ENCODE peak calls at places on chromosomes 4 and X, in seven cellular contexts. E is hepatocyte, Q is OCI-LY7, I is A549, J is mammary epithelial cell, A is SK-N-SH, O is mesenchymal stem cell. K is an unnamed sample.
A peak's percentile ranks its signal among the peaks of the same experiment; 100 is the strongest.

GRCh38 chrX:17689971-17690409 is 47.3 kb upstream of the SCML1 start:
- DNase-seq in E (peak; percentile 73), Q (peak; percentile 36), I (peak; percentile 35), J (peak; percentile 49), A (peak; percentile 61), O (peak; percentile 43), K (peak; percentile 59)

GRCh38 chrX:57596109-57596870 is 4.5 kb downstream of the ZXDB start:
- DNase-seq in E (no peak), Q (no peak), I (no peak), J (no peak), A (peak; percentile 40), O (peak; percentile 16), K (peak; percentile 54)

GRCh38 chrX:154444001-154444754 is at the start of gene FAM50A:
- DNase-seq in E (peak; percentile 89), Q (peak; percentile 62), I (peak; percentile 79), J (no peak), A (peak; percentile 92), O (peak; percentile 65), K (peak; percentile 99)

GRCh38 chrX:155235891-155236290 is 19.6 kb downstream of the VBP1 start:
- DNase-seq in E (no peak), Q (no peak), I (no peak), J (peak; percentile 4), A (no peak), O (peak; percentile 1), K (no peak)

GRCh38 chr4:146472404-146472803 is 49.3 kb downstream of the SLC10A7 start:
- DNase-seq in E (no peak), Q (no peak), I (no peak), J (no peak), A (peak; percentile 42), O (no peak), K (no peak)

GRCh38 chrX:136778020-136778419 is 2.7 kb downstream of the ARHGEF6 start:
- DNase-seq in E (no peak), Q (no peak), I (no peak), J (no peak), A (no peak), O (no peak), K (no peak)

GRCh38 chr4:6395466-6396228 is 76.8 kb downstream of the PPP2R2C start:
- DNase-seq in E (no peak), Q (no peak), I (no peak), J (no peak), A (no peak), O (no peak), K (no peak)

GRCh38 chr4:125590158-125590557 is 275.4 kb downstream of the FAT4 start:
- DNase-seq in E (peak; percentile 28), Q (no peak), I (no peak), J (no peak), A (no peak), O (no peak), K (no peak)

GRCh38 chrX:54885740-54886139 is 34.9 kb upstream of the TRO start:
- DNase-seq in E (no peak), Q (no peak), I (no peak), J (no peak), A (no peak), O (no peak), K (no peak)

GRCh38 chr4:41177016-41177415 is 37.3 kb downstream of the APBB2 start:
- DNase-seq in E (peak; percentile 45), Q (no peak), I (no peak), J (peak; percentile 72), A (no peak), O (peak; percentile 81), K (no peak)

DNA sequence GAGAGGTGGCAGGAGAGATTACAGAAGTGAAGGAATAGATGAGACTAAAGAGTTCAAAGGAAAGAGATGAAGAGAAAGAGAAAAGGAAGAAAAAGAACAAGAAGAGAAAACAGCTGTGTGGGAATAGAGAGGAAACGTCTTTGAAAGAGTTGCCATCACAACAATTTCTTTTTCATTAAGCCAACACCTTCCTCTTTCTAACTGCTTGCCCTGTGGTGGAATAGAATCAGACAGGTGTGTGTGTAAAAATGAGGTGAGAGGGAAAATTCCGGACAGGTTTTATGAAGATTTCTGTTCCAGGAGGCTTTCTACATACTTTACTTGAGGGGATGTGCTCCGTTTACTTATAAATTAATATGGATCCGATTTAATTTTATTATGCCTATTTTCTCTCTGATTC is 28.8 kb downstream of the DTHD1 start:
- DNase-seq in E (no peak), Q (no peak), I (no peak), J (no peak), A (no peak), O (no peak), K (no peak)
- H3K4me2 ChIP-seq in E (no peak overlapping the region), Q (no peak overlapping the region), I (no peak overlapping the region), J (no peak overlapping the region), A (no peak overlapping the region), O (no peak overlapping the region), K (no peak overlapping the region)

DNA sequence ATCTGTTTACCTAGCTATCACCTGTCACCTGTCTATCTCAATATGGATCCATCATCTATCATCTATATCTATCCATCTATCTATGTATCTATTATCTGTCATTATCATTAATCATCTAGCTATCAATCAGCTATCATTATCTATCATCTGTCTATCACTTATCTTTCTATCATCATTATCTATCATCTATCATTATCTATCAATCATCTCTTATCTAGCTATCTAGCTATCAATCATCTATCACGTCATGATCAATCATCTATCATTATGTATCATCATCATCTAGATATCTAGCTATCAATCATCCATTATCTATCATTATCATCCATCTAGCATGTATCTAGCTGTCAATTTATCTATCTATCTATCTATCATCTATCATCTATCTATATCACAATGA is 7.9 kb downstream of the ARSD start:
- DNase-seq in E (no peak), Q (no peak), I (no peak), J (no peak), A (no peak), O (no peak), K (no peak)
- H3K4me2 ChIP-seq in E (no peak overlapping the region), Q (no peak overlapping the region), I (no peak overlapping the region), J (no peak overlapping the region), A (no peak overlapping the region), O (no peak overlapping the region), K (no peak overlapping the region)

DNA sequence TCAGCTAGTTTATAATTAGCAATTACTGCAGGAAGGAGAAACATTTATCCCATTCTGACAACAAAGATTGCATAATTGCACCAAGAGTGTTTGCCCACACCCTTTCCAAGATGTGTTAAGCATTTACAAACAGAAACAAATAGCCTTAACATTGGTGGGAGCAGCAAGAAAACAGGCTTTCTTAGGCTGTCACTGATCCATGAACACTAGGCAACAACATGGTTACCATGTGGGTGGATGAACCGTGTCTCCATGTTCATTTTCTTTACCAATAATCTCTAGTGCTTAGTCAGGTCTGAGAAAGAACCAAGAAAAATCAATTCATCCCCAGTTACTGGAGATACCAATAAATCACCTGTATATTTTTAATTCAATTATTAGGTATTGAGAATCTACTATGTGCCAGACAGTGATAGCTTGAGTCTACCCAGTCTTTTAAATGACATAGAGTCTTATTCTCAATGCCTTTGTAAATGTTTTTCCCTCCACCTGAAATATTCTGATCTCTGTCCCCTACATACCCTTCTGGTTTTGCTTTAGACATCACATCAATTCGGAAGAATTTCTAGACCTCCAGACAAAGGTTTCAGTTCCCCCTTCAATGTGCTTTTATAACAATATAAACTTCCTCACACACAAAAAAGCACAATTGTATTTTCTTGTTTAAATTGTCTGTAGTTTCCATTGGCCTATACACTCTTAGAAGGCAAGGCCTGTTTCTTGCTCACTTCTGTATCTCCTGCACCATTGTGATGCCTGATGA is 286.6 kb downstream of the PPP1R2C start:
- DNase-seq in E (no peak), Q (peak; percentile 61), I (no peak), J (no peak), A (no peak), O (no peak), K (no peak)
- H3K4me2 ChIP-seq in E (no peak overlapping the region), Q (peak overlapping the region; percentile 29), I (no peak overlapping the region), J (no peak overlapping the region), A (no peak overlapping the region), O (no peak overlapping the region), K (no peak overlapping the region)

GRCh38 chrX:47523297-47523696 is 37.7 kb upstream of the ARAF start:
- DNase-seq in E (peak; percentile 83), Q (peak; percentile 78), I (peak; percentile 64), J (peak; percentile 36), A (peak; percentile 91), O (peak; percentile 71), K (peak; percentile 95)

GRCh38 chrX:47529548-47529947 is 31.5 kb upstream of the ARAF start:
- DNase-seq in E (no peak), Q (no peak), I (no peak), J (no peak), A (no peak), O (no peak), K (no peak)

GRCh38 chrX:47518105-47518504 is 35.1 kb upstream of the ZNF41 start:
- DNase-seq in E (no peak), Q (no peak), I (no peak), J (no peak), A (no peak), O (peak; percentile 7), K (no peak)

DNA sequence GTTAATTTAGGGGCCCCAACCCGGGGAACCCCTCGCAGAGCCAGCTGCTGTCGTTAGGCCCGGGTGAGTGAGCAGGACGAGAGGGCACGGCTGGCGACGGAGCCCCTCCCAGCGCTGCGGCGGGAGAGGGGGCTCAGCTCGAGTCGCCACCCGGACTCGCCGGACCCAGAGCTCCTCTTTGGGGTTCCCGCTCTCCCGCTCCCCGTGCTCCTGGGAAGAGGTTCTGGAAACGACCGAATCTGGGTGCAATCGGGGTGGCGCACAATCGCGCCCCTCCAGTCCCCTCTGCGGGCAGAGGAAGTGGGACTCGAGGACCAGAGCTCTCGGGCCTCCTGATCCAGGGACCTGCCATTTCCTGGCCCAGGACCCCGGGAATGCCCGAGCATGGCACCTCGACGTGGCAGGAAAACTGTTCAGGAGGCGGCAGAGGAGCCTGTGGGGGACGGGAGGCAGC is 37.3 kb upstream of the ARAF start:
- DNase-seq in E (no peak), Q (no peak), I (no peak), J (no peak), A (no peak), O (no peak), K (no peak)
- H3K4me2 ChIP-seq in E (peak overlapping the region; percentile 86), Q (peak overlapping the region; percentile 75), I (peak overlapping the region; percentile 79), J (peak overlapping the region; percentile 69), A (peak overlapping the region; percentile 81), O (peak overlapping the region; percentile 92), K (peak overlapping the region; percentile 81)

DNA sequence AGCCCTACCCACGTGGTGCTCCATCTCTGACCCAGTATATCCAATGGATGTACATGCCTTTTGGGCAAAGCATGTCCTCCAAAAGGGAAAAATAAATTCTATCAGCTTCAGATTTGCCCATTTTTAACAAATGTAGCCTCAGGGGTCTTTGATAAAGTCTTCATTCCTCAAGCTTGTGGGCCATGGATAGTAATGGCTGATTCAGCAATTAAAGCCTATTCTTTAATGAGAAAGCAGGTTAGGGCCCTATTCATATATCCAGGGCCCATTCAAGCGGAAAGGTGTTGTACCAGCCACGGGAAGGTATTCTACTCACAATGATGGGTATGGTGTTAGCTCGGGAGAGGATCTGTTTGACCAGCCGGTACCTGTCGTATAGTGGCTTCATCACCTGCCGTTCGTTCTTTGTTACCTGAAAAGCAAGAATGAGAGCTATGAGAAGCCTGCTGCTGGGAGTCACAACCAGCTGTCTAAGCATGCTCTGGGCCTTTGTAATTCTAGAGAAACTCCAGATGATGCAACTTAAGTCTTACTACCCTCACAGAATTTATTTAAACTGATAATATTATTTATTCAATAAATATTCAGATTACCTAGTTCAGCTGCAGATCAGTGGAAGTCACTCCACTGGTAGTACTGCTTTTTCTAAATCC is 41.2 kb upstream of the NAP1L5 start:
- DNase-seq in E (no peak), Q (no peak), I (no peak), J (no peak), A (no peak), O (no peak), K (no peak)
- H3K4me2 ChIP-seq in E (no peak overlapping the region), Q (no peak overlapping the region), I (no peak overlapping the region), J (no peak overlapping the region), A (no peak overlapping the region), O (no peak overlapping the region), K (no peak overlapping the region)

GRCh38 chr4:85495621-85496020 is 20.7 kb downstream of the ARHGAP24 start:
- DNase-seq in E (no peak), Q (no peak), I (no peak), J (no peak), A (no peak), O (no peak), K (peak; percentile 75)
- H3K4me2 ChIP-seq in E (peak overlapping the region; percentile 50), Q (peak overlapping the region; percentile 36), I (peak overlapping the region; percentile 94), J (no peak overlapping the region), A (peak overlapping the region; percentile 32), O (no peak overlapping the region), K (peak overlapping the region; percentile 58)

K was measured in osteoblast.